ENCODE peak calls at places on chromosomes 13 and 19, in seven cellular contexts. M is lower leg skin, I is testis, G is uterus, Y is tibial nerve, D is ovary, Q is spleen. L is an unnamed sample.

GRCh38 chr13:99873832-99874430 is 97.6 kb downstream of the ZIC5 start:
- DNase-seq in M (no peak), I (no peak), G (no peak), Y (no peak), D (no peak), Q (no peak), L (no peak)

GRCh38 chr19:49833594-49833993 is 15.5 kb downstream of the MED25 start:
- DNase-seq in M (no peak), I (no peak), G (no peak), Y (no peak), D (no peak), Q (no peak), L (no peak)

GRCh38 chr19:24054044-24054935 is 32.7 kb upstream of the ZNF254 start:
- DNase-seq in M (no peak), I (no peak), G (no peak), Y (no peak), D (no peak), Q (no peak), L (no peak)

GRCh38 chr19:18771328-18772242 is 19.5 kb downstream of the COMP start:
- DNase-seq in M (no peak), I (no peak), G (no peak), Y (no peak), D (no peak), Q (no peak), L (no peak)

GRCh38 chr13:44710576-44710975 is 134.4 kb upstream of the TSC22D1 start:
- DNase-seq in M (no peak), I (no peak), G (no peak), Y (no peak), D (no peak), Q (no peak), L (no peak)

GRCh38 chr19:29811125-29812079 is at the start of gene CCNE1:
- DNase-seq in M (peak), I (peak), G (peak), Y (peak), D (peak), Q (peak), L (peak)

GRCh38 chr13:98542568-98543379 is 34.1 kb downstream of the STK24 start:
- DNase-seq in M (no peak), I (no peak), G (no peak), Y (no peak), D (no peak), Q (no peak), L (no peak)

GRCh38 chr19:18483119-18483518 is 38.8 kb downstream of the ELL start:
- DNase-seq in M (no peak), I (no peak), G (no peak), Y (no peak), D (no peak), Q (no peak), L (no peak)

GRCh38 chr19:38063921-38064320 is 156.9 kb downstream of the SIPA1L3 start:
- DNase-seq in M (no peak), I (no peak), G (no peak), Y (no peak), D (no peak), Q (no peak), L (no peak)

GRCh38 chr19:55046975-55047622 is 9.0 kb upstream of the GP6 start:
- DNase-seq in M (no peak), I (no peak), G (no peak), Y (no peak), D (no peak), Q (no peak), L (no peak)

GRCh38 chr13:97295279-97296182 is 73.4 kb downstream of the MBNL2 start:
- DNase-seq in M (no peak), I (no peak), G (no peak), Y (no peak), D (no peak), Q (no peak), L (no peak)

GRCh38 chr13:101474419-101474957 is 22.0 kb downstream of the ITGBL1 start:
- DNase-seq in M (no peak), I (no peak), G (no peak), Y (peak), D (no peak), Q (no peak), L (no peak)

GRCh38 chr13:109715902-109716301 is 70.5 kb downstream of the IRS2 start:
- DNase-seq in M (no peak), I (no peak), G (no peak), Y (peak), D (no peak), Q (no peak), L (no peak)

GRCh38 chr19:55212447-55212846 is 3.1 kb upstream of the PTPRH start:
- DNase-seq in M (no peak), I (no peak), G (no peak), Y (no peak), D (no peak), Q (no peak), L (no peak)

GRCh38 chr19:46944123-46944718 is 75.4 kb upstream of the NPAS1 start:
- DNase-seq in M (no peak), I (no peak), G (no peak), Y (no peak), D (no peak), Q (no peak), L (no peak)

GRCh38 chr13:86402500-86402899 is 603.3 kb upstream of the SLITRK6 start:
- DNase-seq in M (no peak), I (no peak), G (no peak), Y (no peak), D (no peak), Q (no peak), L (no peak)

GRCh38 chr13:48068036-48068435 is 26.9 kb downstream of the MED4 start:
- DNase-seq in M (no peak), I (no peak), G (no peak), Y (no peak), D (no peak), Q (no peak), L (no peak)

GRCh38 chr13:109667754-109668360 is 118.5 kb downstream of the IRS2 start:
- DNase-seq in M (no peak), I (no peak), G (no peak), Y (no peak), D (no peak), Q (no peak), L (no peak)

GRCh38 chr13:80707000-80707983 is 366.4 kb upstream of the SPRY2 start:
- DNase-seq in M (no peak), I (no peak), G (no peak), Y (no peak), D (no peak), Q (peak), L (no peak)

GRCh38 chr13:46712524-46712923 is 84.4 kb downstream of the ESD start:
- DNase-seq in M (no peak), I (no peak), G (no peak), Y (no peak), D (no peak), Q (no peak), L (no peak)

GRCh38 chr19:45161715-45162463 is 1.1 kb upstream of the NKPD1 start:
- DNase-seq in M (no peak), I (peak), G (no peak), Y (no peak), D (peak), Q (no peak), L (no peak)

GRCh38 chr19:6521718-6522646 is 8.8 kb upstream of the TNFSF9 start:
- DNase-seq in M (no peak), I (no peak), G (no peak), Y (no peak), D (no peak), Q (peak), L (no peak)

GRCh38 chr19:18443831-18444230 is 5.9 kb upstream of the ISYNA1 start:
- DNase-seq in M (no peak), I (no peak), G (no peak), Y (no peak), D (no peak), Q (no peak), L (no peak)

GRCh38 chr13:111178417-111178816 is 63.3 kb downstream of the ARHGEF7 start:
- DNase-seq in M (no peak), I (no peak), G (no peak), Y (no peak), D (no peak), Q (no peak), L (no peak)

GRCh38 chr13:49893591-49893990 is 42.5 kb downstream of the SPRYD7 start:
- DNase-seq in M (no peak), I (no peak), G (no peak), Y (no peak), D (no peak), Q (no peak), L (no peak)

GRCh38 chr13:49898792-49899191 is 37.3 kb downstream of the SPRYD7 start:
- DNase-seq in M (no peak), I (no peak), G (no peak), Y (no peak), D (no peak), Q (no peak), L (no peak)

GRCh38 chr13:49895826-49896225 is 40.3 kb downstream of the SPRYD7 start:
- DNase-seq in M (no peak), I (no peak), G (no peak), Y (no peak), D (no peak), Q (no peak), L (no peak)

DNA sequence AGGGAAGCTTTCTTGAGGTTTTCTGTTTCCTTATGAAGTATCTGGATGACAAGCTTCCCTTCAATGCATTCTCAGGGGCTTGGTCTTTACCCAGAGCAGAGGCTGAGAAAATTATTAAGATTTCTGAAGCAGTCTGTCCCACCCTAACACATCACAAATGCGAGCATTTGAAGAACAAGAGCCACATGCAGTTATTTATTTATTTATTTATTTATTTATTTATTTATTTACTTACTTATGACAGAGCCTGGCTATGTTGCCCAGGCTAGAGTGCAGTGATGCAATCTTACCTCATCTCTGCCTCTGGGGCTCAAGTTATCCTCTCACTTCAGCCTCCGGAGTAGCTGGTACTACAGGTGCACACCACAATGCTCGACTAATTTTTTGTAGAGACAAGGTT is 38.4 kb downstream of the SPRYD7 start:
- DNase-seq in M (no peak), I (no peak), G (no peak), Y (no peak), D (no peak), Q (no peak), L (no peak)
- TF ChIP-seq POLR2A in M (no peak), I (no peak), G (no peak), Y (no peak), D (no peak), Q (no peak), L (no peak)

GRCh38 chr13:91079190-91079589 is 268.3 kb upstream of the MIR17HG start:
- DNase-seq in M (no peak), I (no peak), G (no peak), Y (no peak), D (no peak), Q (no peak), L (no peak)

GRCh38 chr13:91072511-91072910 is 275.0 kb upstream of the MIR17HG start:
- DNase-seq in M (no peak), I (no peak), G (no peak), Y (no peak), D (no peak), Q (no peak), L (no peak)

DNA sequence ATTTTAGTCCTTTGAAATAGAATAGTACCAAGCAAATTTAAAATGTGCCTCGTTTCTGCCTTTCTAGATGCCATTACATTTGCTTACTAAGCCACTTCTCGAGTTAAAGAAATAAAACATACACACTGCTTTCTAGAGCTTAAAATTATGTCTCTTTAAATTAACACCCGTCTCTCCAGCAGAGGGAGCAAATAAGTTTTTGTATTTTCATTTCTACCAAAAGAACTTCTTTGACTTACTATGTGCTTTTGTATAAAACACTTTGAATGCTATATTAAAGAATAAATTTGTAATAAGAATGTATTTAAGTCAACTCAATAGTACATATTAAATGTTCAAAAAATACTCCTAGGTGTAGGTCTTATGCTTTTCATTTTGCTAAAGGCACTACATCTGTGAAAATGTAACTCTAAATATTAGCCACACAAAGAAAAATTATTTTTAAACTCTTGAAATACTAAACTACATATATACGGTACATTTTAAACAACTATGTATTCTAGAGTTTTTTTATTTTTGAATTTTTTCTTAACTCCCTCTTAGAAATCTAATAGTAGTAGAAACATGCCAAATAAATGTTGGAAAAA is 269.3 kb upstream of the MIR17HG start:
- DNase-seq in M (no peak), I (no peak), G (no peak), Y (no peak), D (no peak), Q (no peak), L (no peak)
- TF ChIP-seq CTCF in M (no peak), I (no peak), G (no peak), Y (peak), D (no peak), Q (no peak), L (no peak)

DNA sequence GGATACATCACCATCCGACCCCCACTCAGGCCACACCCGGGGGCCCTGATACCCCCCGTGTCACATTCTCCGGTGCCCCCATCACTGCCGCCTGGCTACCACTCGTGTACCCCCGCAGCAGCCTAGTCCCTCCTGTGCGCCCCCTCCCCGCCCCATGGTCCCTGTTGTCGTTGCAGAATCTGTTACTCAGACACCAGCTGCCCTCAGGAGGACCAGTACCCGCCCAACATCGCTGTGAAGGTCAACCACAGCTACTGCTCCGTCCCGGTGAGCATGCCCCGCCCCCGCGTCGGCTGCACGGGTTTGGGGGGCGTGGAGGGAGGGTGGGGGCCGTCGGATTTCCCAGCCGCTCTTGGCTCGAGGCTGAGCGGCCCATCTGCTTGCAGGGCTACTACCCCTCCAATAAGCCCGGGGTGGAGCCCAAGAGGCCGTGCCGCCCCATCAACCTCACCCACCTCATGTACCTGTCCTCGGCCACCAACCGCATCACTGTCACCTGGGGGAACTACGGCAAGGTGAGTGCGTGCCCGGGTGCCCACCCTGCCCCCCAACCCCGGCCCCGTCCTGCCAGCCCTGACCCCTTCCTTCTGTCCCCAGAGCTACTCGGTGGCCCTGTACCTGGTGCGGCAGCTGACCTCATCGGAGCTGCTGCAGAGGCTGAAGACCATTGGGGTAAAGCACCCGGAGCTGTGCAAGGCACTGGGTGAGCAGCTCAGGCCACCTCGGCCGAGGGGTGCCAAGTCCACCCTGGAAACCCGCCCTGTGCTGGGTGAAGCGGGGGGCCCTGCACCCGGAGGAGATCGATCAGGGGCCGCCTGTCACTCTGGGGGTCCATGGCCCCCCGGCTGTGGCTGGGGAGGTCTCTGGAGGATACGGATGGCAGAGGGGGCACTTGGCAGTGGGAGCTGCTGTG is 21.1 kb downstream of the PIAS4 start:
- DNase-seq in M (peak), I (no peak), G (no peak), Y (no peak), D (no peak), Q (no peak), L (no peak)
- TF ChIP-seq POLR2A in M (no peak), I (no peak), G (no peak), Y (no peak), D (no peak), Q (no peak), L (no peak)

GRCh38 chr13:75432045-75432444 is 49.9 kb downstream of the TBC1D4 start:
- DNase-seq in M (no peak), I (no peak), G (no peak), Y (no peak), D (peak), Q (no peak), L (no peak)
- TF ChIP-seq CTCF in M (no peak), I (no peak), G (no peak), Y (no peak), D (no peak), Q (no peak), L (no peak)

GRCh38 chr13:30422056-30422914 is at the start of gene UBE2L5:
- DNase-seq in M (peak), I (peak), G (peak), Y (peak), D (peak), Q (peak), L (peak)
- TF ChIP-seq POLR2A in M (peak), I (peak), G (peak), Y (no peak), D (no peak), Q (no peak), L (peak)

GRCh38 chr13:26253262-26253786 is 605 bp upstream of the CDK8 start:
- DNase-seq in M (no peak), I (no peak), G (peak), Y (no peak), D (no peak), Q (no peak), L (no peak)

GRCh38 chr13:26257049-26257448 is 3.1 kb downstream of the CDK8 start:
- DNase-seq in M (no peak), I (no peak), G (no peak), Y (no peak), D (no peak), Q (no peak), L (no peak)

GRCh38 chr13:26254583-26255102 is 714 bp downstream of the CDK8 start:
- DNase-seq in M (peak), I (peak), G (peak), Y (peak), D (peak), Q (peak), L (peak)

GRCh38 chr13:26253787-26254582 is at the start of gene CDK8:
- DNase-seq in M (peak), I (peak), G (peak), Y (peak), D (peak), Q (peak), L (peak)

GRCh38 chr13:26255717-26256277 is 1.9 kb downstream of the CDK8 start:
- DNase-seq in M (no peak), I (no peak), G (no peak), Y (no peak), D (no peak), Q (no peak), L (no peak)
- TF ChIP-seq CTCF in M (no peak), I (no peak), G (no peak), Y (no peak), D (no peak), Q (no peak), L (no peak)